ENCODE peak calls at places on chromosomes 4 and X, in seven cellular contexts. Y, K, E, C, H, L and U are unnamed samples.

GRCh38 chrX:6163761-6164160 is 64.9 kb downstream of the NLGN4X start:
- DNase-seq in K (no peak), L (no peak), E (no peak), C (no peak), H (no peak), Y (no peak), U (no peak)

GRCh38 chr4:113049421-113050355 is at the start of gene ANK2:
- DNase-seq in K (no peak), E (peak; percentile 81), Y (peak; percentile 0), C (peak; percentile 22), L (no peak), H (peak; percentile 7), U (peak; percentile 6)

GRCh38 chr4:68447201-68447600 is at the start of gene TMPRSS11E:
- DNase-seq in L (no peak), E (no peak), Y (no peak), K (no peak), H (no peak), C (no peak), U (no peak)

GRCh38 chr4:168380290-168380689 is 61.7 kb upstream of the DDX60 start:
- DNase-seq in E (no peak), K (no peak), H (no peak), L (no peak), C (no peak), Y (no peak), U (no peak)

GRCh38 chr4:168797176-168797575 is 212.9 kb downstream of the CBR4 start:
- DNase-seq in K (peak; percentile 86), C (no peak), Y (peak; percentile 81), E (no peak), L (no peak), H (no peak), U (no peak)

GRCh38 chr4:83237591-83237990 is 47.0 kb downstream of the COQ2 start:
- DNase-seq in L (no peak), H (no peak), C (no peak), E (no peak), Y (no peak), K (no peak), U (no peak)

GRCh38 chrX:55142206-55142918 is 53.5 kb downstream of the PAGE2 start:
- DNase-seq in H (no peak), K (no peak), E (no peak), L (no peak), Y (no peak), C (no peak), U (no peak)

GRCh38 chr4:47002593-47002992 is 9.2 kb upstream of the GABRA4 start:
- DNase-seq in L (no peak), H (no peak), C (no peak), Y (peak; percentile 2), E (no peak), K (peak; percentile 36), U (no peak)

GRCh38 chr4:186915816-186916215 is 192.2 kb upstream of the FAT1 start:
- DNase-seq in E (no peak), Y (no peak), H (no peak), C (no peak), L (no peak), K (peak; percentile 14), U (no peak)

GRCh38 chr4:180567080-180567479 is 1676.1 kb upstream of the TENM3 start:
- DNase-seq in L (no peak), C (no peak), E (no peak), H (no peak), K (no peak), Y (no peak), U (no peak)

GRCh38 chr4:168832746-168833575 is 177.1 kb downstream of the CBR4 start:
- DNase-seq in Y (peak; percentile 47), C (peak; percentile 38), H (no peak), K (peak; percentile 45), E (peak; percentile 70), L (no peak), U (peak; percentile 50)

GRCh38 chrX:40578039-40578438 is 2.7 kb upstream of the ATP6AP2 start:
- DNase-seq in H (no peak), L (no peak), C (no peak), E (no peak), Y (no peak), K (no peak), U (no peak)

GRCh38 chr4:56424697-56425514 is 10.5 kb downstream of the PPAT start:
- DNase-seq in Y (peak; percentile 43), K (peak; percentile 26), L (peak; percentile 50), H (peak; percentile 0), C (no peak), E (no peak), U (no peak)

GRCh38 chr4:54961357-54961975 is 163.9 kb downstream of the KDR start:
- DNase-seq in C (no peak), E (no peak), H (no peak), Y (peak; percentile 61), L (no peak), K (peak; percentile 57), U (no peak)

GRCh38 chrX:130108647-130109428 is 1.5 kb downstream of the ELF4 start:
- DNase-seq in E (peak; percentile 14), C (peak; percentile 60), L (peak; percentile 66), K (peak; percentile 52), Y (peak; percentile 53), H (no peak), U (no peak)

GRCh38 chr4:177093964-177094363 is 215.7 kb upstream of the NEIL3 start:
- DNase-seq in C (no peak), Y (no peak), K (no peak), E (no peak), L (no peak), H (no peak), U (no peak)

GRCh38 chr4:2300431-2300861 is 38.5 kb upstream of the MXD4 start:
- DNase-seq in C (no peak), L (no peak), Y (no peak), K (no peak), E (no peak), H (no peak), U (no peak)

GRCh38 chrX:132968282-132968681 is 9.9 kb upstream of the HS6ST2 start:
- DNase-seq in E (no peak), H (no peak), C (no peak), L (no peak), Y (no peak), K (no peak), U (no peak)

GRCh38 chr4:74654230-74654681 is 140.1 kb downstream of the BTC start:
- DNase-seq in K (no peak), E (no peak), Y (peak; percentile 26), C (no peak), L (no peak), H (no peak), U (no peak)

GRCh38 chrX:41666251-41666650 is 22.5 kb upstream of the GPR34 start:
- DNase-seq in H (no peak), C (no peak), E (no peak), Y (peak; percentile 25), L (peak; percentile 63), K (peak; percentile 0), U (no peak)

GRCh38 chr4:142549248-142549647 is 296.9 kb downstream of the INPP4B start:
- DNase-seq in K (no peak), H (no peak), L (no peak), C (no peak), Y (no peak), E (no peak), U (no peak)

GRCh38 chrX:43735534-43735933 is 79.4 kb downstream of the MAOA start:
- DNase-seq in Y (no peak), H (no peak), K (no peak), C (no peak), L (no peak), E (no peak), U (no peak)

GRCh38 chr4:28148221-28148620 is 1287.6 kb downstream of the STIM2 start:
- DNase-seq in H (no peak), C (no peak), L (no peak), Y (no peak), K (no peak), E (no peak), U (no peak)

GRCh38 chr4:130056286-130056685 is 960.3 kb downstream of the C4orf33 start:
- DNase-seq in L (no peak), K (no peak), C (no peak), H (no peak), Y (no peak), E (no peak), U (no peak)

GRCh38 chr4:98572697-98573096 is 85.7 kb downstream of the TSPAN5 start:
- DNase-seq in E (no peak), Y (peak; percentile 32), C (no peak), H (peak; percentile 96), K (no peak), L (no peak), U (no peak)

GRCh38 chr4:98501383-98501782 is 157.0 kb downstream of the TSPAN5 start:
- DNase-seq in L (no peak), E (no peak), C (no peak), K (peak; percentile 55), Y (peak; percentile 65), H (no peak), U (no peak)

GRCh38 chr4:73021634-73022033 is 47.9 kb downstream of the COX18 start:
- DNase-seq in K (peak; percentile 58), C (no peak), Y (peak; percentile 73), H (no peak), E (no peak), L (peak; percentile 28), U (no peak)

GRCh38 chr4:145260091-145260490 is 79.7 kb upstream of the OTUD4 start:
- DNase-seq in K (no peak), L (no peak), E (peak; percentile 43), C (no peak), Y (no peak), H (no peak), U (no peak)

GRCh38 chr4:27764526-27764837 is 903.8 kb downstream of the STIM2 start:
- DNase-seq in K (peak; percentile 8), E (no peak), C (no peak), H (no peak), Y (no peak), L (no peak), U (no peak)

GRCh38 chr4:73257995-73258667 is 467 bp downstream of the ANKRD17 start:
- DNase-seq in E (no peak), Y (peak; percentile 35), C (peak; percentile 37), L (peak; percentile 76), H (no peak), K (peak; percentile 38), U (peak; percentile 18)

GRCh38 chr4:44016582-44017421 is 431.8 kb downstream of the KCTD8 start:
- DNase-seq in H (no peak), L (no peak), Y (peak; percentile 0), K (no peak), E (no peak), C (no peak), U (no peak)